ENCODE peak calls at places on chromosomes 2 and 18, in six cellular contexts. V, P, R, F, I and Y are unnamed samples.

GRCh38 chr2:15896859-15897258 is 43.5 kb upstream of the MYCN start:
- DNase-seq in I (no peak), V (no peak), P (no peak), R (no peak), F (no peak), Y (no peak)

GRCh38 chr18:10320848-10321247 is 133.6 kb upstream of the APCDD1 start:
- DNase-seq in R (no peak), I (no peak), V (no peak), F (no peak), P (no peak), Y (no peak)

GRCh38 chr2:39913648-39914456 is 134.8 kb upstream of the THUMPD2 start:
- DNase-seq in P (no peak), V (no peak), F (peak; percentile 77), I (no peak), R (no peak), Y (peak; percentile 71)

GRCh38 chr18:23583071-23583865 is 3.0 kb downstream of the NPC1 start:
- DNase-seq in R (no peak), P (no peak), F (no peak), V (no peak), I (no peak), Y (peak; percentile 82)

GRCh38 chr2:57490746-57491145 is 555.9 kb upstream of the VRK2 start:
- DNase-seq in R (no peak), P (no peak), I (no peak), F (no peak), V (no peak), Y (no peak)

GRCh38 chr2:45242161-45242741 is 233.0 kb upstream of the SIX2 start:
- DNase-seq in I (no peak), V (no peak), R (no peak), F (peak; percentile 63), P (no peak), Y (peak; percentile 16)

GRCh38 chr2:221642447-221642846 is 70.3 kb upstream of the EPHA4 start:
- DNase-seq in R (no peak), P (no peak), F (no peak), I (no peak), V (no peak), Y (no peak)

GRCh38 chr2:77016964-77017363 is 505.2 kb downstream of the LRRTM4 start:
- DNase-seq in I (no peak), F (no peak), R (no peak), P (no peak), V (no peak), Y (no peak)

GRCh38 chr2:229160180-229160579 is 110.9 kb downstream of the PID1 start:
- DNase-seq in R (peak; percentile 38), P (no peak), F (peak; percentile 85), V (no peak), I (no peak), Y (no peak)

GRCh38 chr2:145158051-145158586 is 638.2 kb upstream of the ZEB2 start:
- DNase-seq in R (peak; percentile 32), F (no peak), I (no peak), P (no peak), V (no peak), Y (no peak)

GRCh38 chr2:219252900-219253752 is at the start of gene TUBA4B:
- DNase-seq in I (no peak), R (peak; percentile 50), F (peak; percentile 37), P (peak; percentile 65), V (no peak), Y (no peak)

GRCh38 chr18:12038082-12038660 is 55.5 kb upstream of the ANKRD62 start:
- DNase-seq in I (no peak), F (peak; percentile 63), P (peak; percentile 49), R (peak; percentile 40), V (no peak), Y (no peak)

GRCh38 chr2:100820346-100821254 is 661 bp downstream of the NPAS2 start:
- DNase-seq in V (no peak), F (no peak), I (no peak), R (peak; percentile 48), P (peak; percentile 7), Y (no peak)